ENCODE peak calls at places on chromosome 22, in ten cellular contexts. One of them, this sample, is unnamed.

GRCh38 chr22:19180234-19180633 is 1.7 kb upstream of the SLC25A1 start:
- DNase-seq in mesothelial cell of epicardium: no peak
- DNase-seq in GM18507: no peak
- DNase-seq in HL-60: no peak
- DNase-seq in choroid plexus epithelial cell: no peak
- DNase-seq in lung: no peak
- DNase-seq in stimulated activated CD4-positive, alpha-beta T cell treated with anti-CD3 and anti-CD28 coated beads, Interleukin-1b, Interleukin-23, amount 100 ng/mL, for 48 hours: no peak
- DNase-seq in nucleus accumbens: no peak
- DNase-seq in frontal cortex: no peak
- DNase-seq in substantia nigra: no peak
- DNase-seq in this sample: no peak

GRCh38 chr22:47616396-47617020 is 854.1 kb downstream of the TBC1D22A start:
- DNase-seq in HL-60: no peak
- DNase-seq in substantia nigra: no peak
- DNase-seq in mesothelial cell of epicardium: no peak
- DNase-seq in GM18507: no peak
- DNase-seq in stimulated activated CD4-positive, alpha-beta T cell treated with anti-CD3 and anti-CD28 coated beads, Interleukin-1b, Interleukin-23, amount 100 ng/mL, for 48 hours: no peak
- DNase-seq in nucleus accumbens: no peak
- DNase-seq in lung: no peak
- DNase-seq in frontal cortex: no peak
- DNase-seq in choroid plexus epithelial cell: no peak
- DNase-seq in this sample: no peak

GRCh38 chr22:37273126-37273845 is 9.0 kb upstream of the CYTH4 start:
- DNase-seq in frontal cortex: no peak
- DNase-seq in mesothelial cell of epicardium: no peak
- DNase-seq in nucleus accumbens: no peak
- DNase-seq in GM18507: no peak
- DNase-seq in stimulated activated CD4-positive, alpha-beta T cell treated with anti-CD3 and anti-CD28 coated beads, Interleukin-1b, Interleukin-23, amount 100 ng/mL, for 48 hours: no peak
- DNase-seq in lung: no peak
- DNase-seq in HL-60: no peak
- DNase-seq in choroid plexus epithelial cell: peak; percentile 77
- DNase-seq in substantia nigra: no peak
- DNase-seq in this sample: no peak

GRCh38 chr22:48331691-48332220 is 1495.9 kb downstream of the BRD1 start:
- DNase-seq in HL-60: no peak
- DNase-seq in nucleus accumbens: no peak
- DNase-seq in substantia nigra: no peak
- DNase-seq in choroid plexus epithelial cell: no peak
- DNase-seq in frontal cortex: no peak
- DNase-seq in lung: no peak
- DNase-seq in stimulated activated CD4-positive, alpha-beta T cell treated with anti-CD3 and anti-CD28 coated beads, Interleukin-1b, Interleukin-23, amount 100 ng/mL, for 48 hours: no peak
- DNase-seq in mesothelial cell of epicardium: no peak
- DNase-seq in GM18507: no peak
- DNase-seq in this sample: no peak

GRCh38 chr22:44316393-44317162 is 3.8 kb upstream of the SHISAL1 start:
- DNase-seq in stimulated activated CD4-positive, alpha-beta T cell treated with anti-CD3 and anti-CD28 coated beads, Interleukin-1b, Interleukin-23, amount 100 ng/mL, for 48 hours: no peak
- DNase-seq in nucleus accumbens: no peak
- DNase-seq in frontal cortex: no peak
- DNase-seq in mesothelial cell of epicardium: no peak
- DNase-seq in substantia nigra: no peak
- DNase-seq in choroid plexus epithelial cell: no peak
- DNase-seq in lung: no peak
- DNase-seq in HL-60: no peak
- DNase-seq in GM18507: no peak
- DNase-seq in this sample: no peak

GRCh38 chr22:36807627-36808026 is 9.2 kb downstream of the PVALB start:
- DNase-seq in nucleus accumbens: no peak
- DNase-seq in frontal cortex: no peak
- DNase-seq in choroid plexus epithelial cell: no peak
- DNase-seq in stimulated activated CD4-positive, alpha-beta T cell treated with anti-CD3 and anti-CD28 coated beads, Interleukin-1b, Interleukin-23, amount 100 ng/mL, for 48 hours: no peak
- DNase-seq in mesothelial cell of epicardium: no peak
- DNase-seq in GM18507: no peak
- DNase-seq in substantia nigra: no peak
- DNase-seq in HL-60: no peak
- DNase-seq in lung: peak; percentile 37
- DNase-seq in this sample: no peak

GRCh38 chr22:48898524-48899377 is 928.9 kb downstream of the BRD1 start:
- DNase-seq in lung: no peak
- DNase-seq in choroid plexus epithelial cell: no peak
- DNase-seq in GM18507: no peak
- DNase-seq in HL-60: no peak
- DNase-seq in substantia nigra: no peak
- DNase-seq in frontal cortex: no peak
- DNase-seq in nucleus accumbens: no peak
- DNase-seq in stimulated activated CD4-positive, alpha-beta T cell treated with anti-CD3 and anti-CD28 coated beads, Interleukin-1b, Interleukin-23, amount 100 ng/mL, for 48 hours: no peak
- DNase-seq in mesothelial cell of epicardium: no peak
- DNase-seq in this sample: no peak

GRCh38 chr22:39175127-39176066 is 22.9 kb upstream of the CBX7 start:
- DNase-seq in substantia nigra: no peak
- DNase-seq in stimulated activated CD4-positive, alpha-beta T cell treated with anti-CD3 and anti-CD28 coated beads, Interleukin-1b, Interleukin-23, amount 100 ng/mL, for 48 hours: no peak
- DNase-seq in choroid plexus epithelial cell: peak; percentile 23
- DNase-seq in lung: no peak
- DNase-seq in mesothelial cell of epicardium: no peak
- DNase-seq in frontal cortex: no peak
- DNase-seq in GM18507: no peak
- DNase-seq in nucleus accumbens: no peak
- DNase-seq in HL-60: no peak
- DNase-seq in this sample: no peak

GRCh38 chr22:23796461-23796860 is 9.7 kb downstream of the SMARCB1 start:
- DNase-seq in choroid plexus epithelial cell: no peak
- DNase-seq in stimulated activated CD4-positive, alpha-beta T cell treated with anti-CD3 and anti-CD28 coated beads, Interleukin-1b, Interleukin-23, amount 100 ng/mL, for 48 hours: no peak
- DNase-seq in GM18507: no peak
- DNase-seq in nucleus accumbens: no peak
- DNase-seq in mesothelial cell of epicardium: no peak
- DNase-seq in lung: no peak
- DNase-seq in frontal cortex: no peak
- DNase-seq in substantia nigra: no peak
- DNase-seq in HL-60: no peak
- DNase-seq in this sample: no peak

GRCh38 chr22:42270178-42270511 is 308 bp downstream of the TCF20 start:
- DNase-seq in substantia nigra: no peak
- DNase-seq in nucleus accumbens: peak; percentile 53
- DNase-seq in lung: peak; percentile 32
- DNase-seq in stimulated activated CD4-positive, alpha-beta T cell treated with anti-CD3 and anti-CD28 coated beads, Interleukin-1b, Interleukin-23, amount 100 ng/mL, for 48 hours: no peak
- DNase-seq in choroid plexus epithelial cell: no peak
- DNase-seq in mesothelial cell of epicardium: no peak
- DNase-seq in GM18507: no peak
- DNase-seq in HL-60: peak; percentile 25
- DNase-seq in frontal cortex: no peak
- DNase-seq in this sample: no peak

GRCh38 chr22:40363059-40363458 is 7.3 kb upstream of the SGSM3 start:
- DNase-seq in frontal cortex: no peak
- DNase-seq in substantia nigra: no peak
- DNase-seq in HL-60: no peak
- DNase-seq in lung: no peak
- DNase-seq in stimulated activated CD4-positive, alpha-beta T cell treated with anti-CD3 and anti-CD28 coated beads, Interleukin-1b, Interleukin-23, amount 100 ng/mL, for 48 hours: no peak
- DNase-seq in mesothelial cell of epicardium: no peak
- DNase-seq in GM18507: no peak
- DNase-seq in nucleus accumbens: no peak
- DNase-seq in choroid plexus epithelial cell: peak; percentile 45
- DNase-seq in this sample: no peak

GRCh38 chr22:23080542-23081290 is 10.4 kb downstream of the GNAZ start:
- DNase-seq in choroid plexus epithelial cell: no peak
- DNase-seq in nucleus accumbens: no peak
- DNase-seq in lung: no peak
- DNase-seq in substantia nigra: no peak
- DNase-seq in HL-60: no peak
- DNase-seq in stimulated activated CD4-positive, alpha-beta T cell treated with anti-CD3 and anti-CD28 coated beads, Interleukin-1b, Interleukin-23, amount 100 ng/mL, for 48 hours: no peak
- DNase-seq in frontal cortex: no peak
- DNase-seq in GM18507: no peak
- DNase-seq in mesothelial cell of epicardium: no peak
- DNase-seq in this sample: no peak

GRCh38 chr22:29886601-29887000 is 3.6 kb downstream of the MTMR3 start:
- DNase-seq in lung: no peak
- DNase-seq in mesothelial cell of epicardium: no peak
- DNase-seq in GM18507: no peak
- DNase-seq in choroid plexus epithelial cell: no peak
- DNase-seq in stimulated activated CD4-positive, alpha-beta T cell treated with anti-CD3 and anti-CD28 coated beads, Interleukin-1b, Interleukin-23, amount 100 ng/mL, for 48 hours: no peak
- DNase-seq in HL-60: peak; percentile 94
- DNase-seq in nucleus accumbens: no peak
- DNase-seq in frontal cortex: no peak
- DNase-seq in substantia nigra: no peak
- DNase-seq in this sample: no peak

GRCh38 chr22:50221410-50222300 is 20.8 kb downstream of the SELENOO start:
- DNase-seq in mesothelial cell of epicardium: no peak
- DNase-seq in substantia nigra: no peak
- DNase-seq in nucleus accumbens: no peak
- DNase-seq in GM18507: no peak
- DNase-seq in HL-60: no peak
- DNase-seq in frontal cortex: no peak
- DNase-seq in choroid plexus epithelial cell: no peak
- DNase-seq in lung: no peak
- DNase-seq in stimulated activated CD4-positive, alpha-beta T cell treated with anti-CD3 and anti-CD28 coated beads, Interleukin-1b, Interleukin-23, amount 100 ng/mL, for 48 hours: no peak
- DNase-seq in this sample: no peak

GRCh38 chr22:47613606-47614350 is 851.3 kb downstream of the TBC1D22A start:
- DNase-seq in GM18507: no peak
- DNase-seq in lung: no peak
- DNase-seq in choroid plexus epithelial cell: no peak
- DNase-seq in frontal cortex: no peak
- DNase-seq in substantia nigra: no peak
- DNase-seq in mesothelial cell of epicardium: no peak
- DNase-seq in stimulated activated CD4-positive, alpha-beta T cell treated with anti-CD3 and anti-CD28 coated beads, Interleukin-1b, Interleukin-23, amount 100 ng/mL, for 48 hours: no peak
- DNase-seq in nucleus accumbens: no peak
- DNase-seq in HL-60: no peak
- DNase-seq in this sample: no peak

GRCh38 chr22:30305519-30305905 is 16.2 kb upstream of the CASTOR1 start:
- DNase-seq in mesothelial cell of epicardium: no peak
- DNase-seq in stimulated activated CD4-positive, alpha-beta T cell treated with anti-CD3 and anti-CD28 coated beads, Interleukin-1b, Interleukin-23, amount 100 ng/mL, for 48 hours: peak; percentile 43
- DNase-seq in HL-60: no peak
- DNase-seq in frontal cortex: no peak
- DNase-seq in lung: no peak
- DNase-seq in nucleus accumbens: no peak
- DNase-seq in choroid plexus epithelial cell: peak; percentile 56
- DNase-seq in substantia nigra: peak; percentile 13
- DNase-seq in GM18507: no peak
- DNase-seq in this sample: peak; percentile 35

GRCh38 chr22:20014526-20015186 is 2.0 kb downstream of the ARVCF start:
- DNase-seq in HL-60: no peak
- DNase-seq in lung: no peak
- DNase-seq in mesothelial cell of epicardium: no peak
- DNase-seq in substantia nigra: no peak
- DNase-seq in nucleus accumbens: no peak
- DNase-seq in choroid plexus epithelial cell: no peak
- DNase-seq in frontal cortex: no peak
- DNase-seq in stimulated activated CD4-positive, alpha-beta T cell treated with anti-CD3 and anti-CD28 coated beads, Interleukin-1b, Interleukin-23, amount 100 ng/mL, for 48 hours: no peak
- DNase-seq in GM18507: no peak
- DNase-seq in this sample: no peak

This sample was measured in CD8-positive, alpha-beta memory T cell.